ENCODE peak calls at places on chromosomes 7 and 10, in six cellular contexts. B, F, R, G, Z and H are unnamed samples.

GRCh38 chr10:85916999-85917573 is 449.5 kb downstream of the GRID1 start:
- DNase-seq in B (no peak), F (no peak), R (no peak), G (no peak), Z (no peak), H (no peak)

GRCh38 chr7:117834983-117835664 is 38.1 kb downstream of the CTTNBP2 start:
- DNase-seq in B (no peak), F (no peak), R (no peak), G (no peak), Z (no peak), H (no peak)

GRCh38 chr7:75623390-75624133 is 115.2 kb downstream of the HIP1 start:
- DNase-seq in B (no peak), F (peak), R (no peak), G (no peak), Z (no peak), H (no peak)

GRCh38 chr10:80196270-80196949 is 8.9 kb downstream of the ANXA11 start:
- DNase-seq in B (no peak), F (peak), R (no peak), G (peak), Z (peak), H (no peak)

GRCh38 chr10:30996481-30996980 is 35.1 kb downstream of the ZNF438 start:
- DNase-seq in B (no peak), F (no peak), R (no peak), G (no peak), Z (no peak), H (no peak)

GRCh38 chr7:45105588-45106188 is 5.8 kb downstream of the TBRG4 start:
- DNase-seq in B (no peak), F (no peak), R (no peak), G (no peak), Z (no peak), H (no peak)

GRCh38 chr7:47625861-47626444 is 44.0 kb upstream of the TNS3 start:
- DNase-seq in B (no peak), F (no peak), R (no peak), G (no peak), Z (no peak), H (no peak)

GRCh38 chr7:151888079-151888673 is 11.3 kb upstream of the PRKAG2 start:
- DNase-seq in B (no peak), F (no peak), R (no peak), G (no peak), Z (no peak), H (no peak)

GRCh38 chr10:123135415-123136141 is at the start of gene HMX3:
- DNase-seq in B (no peak), F (peak), R (no peak), G (no peak), Z (no peak), H (peak)

GRCh38 chr10:92342801-92343200 is 51.8 kb downstream of the MARCHF5 start:
- DNase-seq in B (no peak), F (peak), R (peak), G (no peak), Z (no peak), H (peak)

GRCh38 chr7:150390206-150390605 is 11.1 kb downstream of the ZNF775 start:
- DNase-seq in B (no peak), F (peak), R (no peak), G (no peak), Z (no peak), H (no peak)

GRCh38 chr7:134943785-134944400 is 42.4 kb upstream of the AGBL3 start:
- DNase-seq in B (no peak), F (peak), R (no peak), G (no peak), Z (peak), H (peak)

GRCh38 chr10:538895-539294 is 150.6 kb downstream of the DIP2C start:
- DNase-seq in B (peak), F (peak), R (no peak), G (peak), Z (no peak), H (peak)

GRCh38 chr10:133399123-133399601 is 5.2 kb downstream of the MTG1 start:
- DNase-seq in B (no peak), F (no peak), R (no peak), G (no peak), Z (no peak), H (no peak)

GRCh38 chr10:4947635-4948596 is 15.3 kb upstream of the AKR1C1 start:
- DNase-seq in B (peak), F (peak), R (peak), G (peak), Z (peak), H (peak)

GRCh38 chr10:119235381-119235780 is 28.0 kb downstream of the GRK5 start:
- DNase-seq in B (no peak), F (no peak), R (no peak), G (no peak), Z (no peak), H (peak)

GRCh38 chr10:121245799-121246198 is 352.4 kb downstream of the FGFR2 start:
- DNase-seq in B (no peak), F (no peak), R (no peak), G (no peak), Z (no peak), H (no peak)

GRCh38 chr7:129438839-129439640 is 4.8 kb downstream of the STRIP2 start:
- DNase-seq in B (peak), F (peak), R (no peak), G (peak), Z (peak), H (peak)

GRCh38 chr7:142904128-142904527 is 18.6 kb upstream of the TRPV6 start:
- DNase-seq in B (no peak), F (no peak), R (no peak), G (no peak), Z (no peak), H (no peak)

GRCh38 chr7:137981668-137982067 is 20.2 kb downstream of the CREB3L2 start:
- DNase-seq in B (no peak), F (no peak), R (no peak), G (no peak), Z (no peak), H (no peak)

GRCh38 chr10:20712766-20713165 is 184.3 kb downstream of the NEBL start:
- DNase-seq in B (no peak), F (no peak), R (no peak), G (no peak), Z (no peak), H (no peak)

GRCh38 chr7:37956791-37957190 is 36.4 kb downstream of the EPDR1 start:
- DNase-seq in B (no peak), F (no peak), R (no peak), G (no peak), Z (no peak), H (no peak)

GRCh38 chr7:101902680-101903504 is 85.5 kb downstream of the CUX1 start:
- DNase-seq in B (no peak), F (no peak), R (no peak), G (no peak), Z (no peak), H (no peak)

GRCh38 chr7:1967512-1968396 is 265.0 kb downstream of the MAD1L1 start:
- DNase-seq in B (no peak), F (no peak), R (no peak), G (no peak), Z (no peak), H (no peak)

GRCh38 chr10:58104419-58104818 is 163.3 kb downstream of the IPMK start:
- DNase-seq in B (no peak), F (peak), R (no peak), G (no peak), Z (no peak), H (no peak)

GRCh38 chr7:84040365-84040764 is 154.2 kb downstream of the SEMA3A start:
- DNase-seq in B (no peak), F (no peak), R (no peak), G (no peak), Z (no peak), H (no peak)

GRCh38 chr7:124909808-124910207 is 19.8 kb downstream of the POT1 start:
- DNase-seq in B (no peak), F (no peak), R (no peak), G (no peak), Z (no peak), H (no peak)

GRCh38 chr10:133484818-133485217 is 31.1 kb downstream of the SCART1 start:
- DNase-seq in B (no peak), F (no peak), R (no peak), G (no peak), Z (no peak), H (no peak)

GRCh38 chr7:41027428-41028115 is 675.3 kb downstream of the INHBA start:
- DNase-seq in B (peak), F (peak), R (peak), G (peak), Z (no peak), H (peak)

GRCh38 chr10:89115876-89116627 is 91.1 kb downstream of the CH25H start:
- DNase-seq in B (no peak), F (peak), R (no peak), G (peak), Z (no peak), H (peak)

GRCh38 chr7:44284881-44285541 is 40.4 kb downstream of the CAMK2B start:
- DNase-seq in B (no peak), F (no peak), R (no peak), G (no peak), Z (no peak), H (no peak)

GRCh38 chr10:97532935-97533671 is 34.4 kb downstream of the UBTD1 start:
- DNase-seq in B (peak), F (peak), R (no peak), G (peak), Z (no peak), H (peak)

GRCh38 chr7:106679153-106679931 is 18.4 kb upstream of the CCDC71L start:
- DNase-seq in B (no peak), F (peak), R (no peak), G (peak), Z (peak), H (peak)

GRCh38 chr7:148727501-148728278 is 29.0 kb downstream of the CUL1 start:
- DNase-seq in B (no peak), F (no peak), R (no peak), G (no peak), Z (no peak), H (no peak)

GRCh38 chr7:112238852-112239610 is 32.5 kb downstream of the ZNF277 start:
- DNase-seq in B (no peak), F (peak), R (no peak), G (peak), Z (no peak), H (peak)

GRCh38 chr7:158811894-158812293 is 17.4 kb downstream of the ESYT2 start:
- DNase-seq in B (no peak), F (peak), R (no peak), G (no peak), Z (peak), H (no peak)

GRCh38 chr7:128963327-128963757 is 25.6 kb downstream of the IRF5 start:
- DNase-seq in B (peak), F (no peak), R (no peak), G (peak), Z (no peak), H (peak)

GRCh38 chr7:92425311-92425947 is 21.9 kb upstream of the GATAD1 start:
- DNase-seq in B (no peak), F (no peak), R (no peak), G (no peak), Z (no peak), H (no peak)
- TF ChIP-seq CTCF in B (no peak), F (no peak), R (no peak), G (peak), Z (no peak), H (no peak)

GRCh38 chr7:23533160-23533559 is 1.4 kb upstream of the TRA2A start:
- DNase-seq in B (no peak), F (peak), R (no peak), G (no peak), Z (no peak), H (no peak)
- TF ChIP-seq CTCF in B (peak), F (no peak), R (no peak), G (no peak), Z (no peak), H (no peak)

DNA sequence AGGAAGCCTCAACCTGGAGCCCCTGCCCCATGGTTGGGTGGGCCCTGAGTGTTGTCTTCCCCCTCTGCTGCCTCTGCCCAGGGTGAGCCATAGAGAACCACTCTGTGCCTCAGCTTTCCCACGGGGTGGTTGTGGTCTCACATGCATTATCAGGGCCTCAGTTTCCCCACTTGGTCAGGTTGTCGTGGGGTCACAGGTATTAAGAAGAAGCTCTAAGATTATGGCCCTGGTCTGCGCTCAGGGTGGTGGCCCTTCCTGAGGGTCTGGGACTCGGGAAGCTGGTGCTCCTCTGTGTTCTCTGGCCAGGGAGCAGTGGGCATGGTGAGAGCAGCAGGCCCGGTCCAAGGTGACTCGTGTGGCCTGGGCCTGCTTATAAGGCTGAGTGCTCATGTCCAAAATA is 17.8 kb downstream of the LRRC27 start:
- DNase-seq in B (no peak), F (no peak), R (no peak), G (no peak), Z (no peak), H (no peak)
- TF ChIP-seq CTCF in B (no peak), F (no peak), R (no peak), G (no peak), Z (no peak), H (no peak)

DNA sequence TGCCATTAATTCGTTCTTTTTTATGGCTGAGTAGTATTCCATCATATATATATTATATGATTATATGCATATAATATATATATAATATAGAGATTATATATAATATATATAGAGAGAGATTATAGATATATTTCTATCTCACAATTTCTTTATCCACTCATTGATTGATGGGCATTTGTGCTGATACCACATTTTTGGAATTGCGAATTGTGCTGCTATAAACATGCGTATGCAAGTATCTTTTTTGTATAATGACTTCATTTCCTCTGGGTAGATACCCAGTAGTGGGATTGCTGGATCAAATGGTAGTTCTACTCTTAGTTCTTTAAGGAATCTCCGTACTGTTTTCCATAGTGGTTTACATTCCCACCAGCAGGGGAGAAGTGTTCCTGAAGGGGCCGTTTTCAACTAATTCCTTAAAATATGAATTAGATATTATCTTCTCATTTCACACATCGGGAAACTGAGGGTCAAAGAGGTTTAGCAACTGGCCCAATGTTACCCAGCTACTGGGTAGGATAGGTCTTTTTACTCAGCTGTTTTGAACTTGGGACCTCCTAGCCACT is 16.5 kb downstream of the NFE2L3 start:
- DNase-seq in B (no peak), F (no peak), R (no peak), G (no peak), Z (no peak), H (no peak)
- TF ChIP-seq CTCF in B (peak), F (no peak), R (no peak), G (peak), Z (no peak), H (no peak)

DNA sequence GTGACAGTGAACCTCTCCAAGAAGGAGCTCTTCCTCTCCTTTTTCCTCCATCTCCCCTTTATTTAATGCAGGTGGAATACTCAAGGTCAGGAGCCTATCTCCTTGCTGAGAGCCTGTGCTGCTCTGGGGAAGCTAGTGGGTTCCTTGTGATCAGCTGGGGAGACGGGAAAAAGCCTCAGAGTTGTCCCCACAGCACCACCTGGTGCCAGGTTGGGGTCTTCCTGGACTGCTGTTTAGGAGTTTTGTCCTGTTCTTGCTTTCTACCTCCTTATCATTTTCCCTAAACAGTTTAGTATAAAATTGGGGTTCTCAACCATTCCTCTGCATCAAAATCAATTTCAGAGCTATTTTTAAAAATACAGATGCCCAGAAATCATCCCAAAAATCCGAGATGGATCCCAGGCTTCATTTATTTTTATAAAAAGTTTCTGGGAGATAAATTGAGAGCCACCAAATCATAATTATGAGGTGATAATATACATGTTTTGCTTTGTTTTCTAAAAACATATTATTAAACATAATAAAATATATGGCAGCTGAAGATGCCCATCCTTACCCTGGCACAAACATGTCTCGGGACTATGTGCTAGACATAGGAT is 44.3 kb downstream of the MACC1 start:
- DNase-seq in B (peak), F (peak), R (no peak), G (peak), Z (peak), H (peak)
- TF ChIP-seq CTCF in B (peak), F (peak), R (peak), G (peak), Z (peak), H (peak)

GRCh38 chr10:103711351-103711994 is 143.9 kb downstream of the SH3PXD2A start:
- DNase-seq in B (no peak), F (no peak), R (no peak), G (no peak), Z (no peak), H (no peak)
- TF ChIP-seq CTCF in B (peak), F (no peak), R (no peak), G (peak), Z (peak), H (peak)

GRCh38 chr10:101710064-101710695 is 15.2 kb upstream of the FBXW4 start:
- DNase-seq in B (no peak), F (no peak), R (no peak), G (no peak), Z (no peak), H (peak)
- TF ChIP-seq CTCF in B (no peak), F (no peak), R (no peak), G (peak), Z (no peak), H (peak)

GRCh38 chr10:109451879-109452278 is 471.4 kb downstream of the XPNPEP1 start:
- DNase-seq in B (no peak), F (no peak), R (no peak), G (no peak), Z (no peak), H (no peak)
- TF ChIP-seq CTCF in B (no peak), F (no peak), R (no peak), G (peak), Z (no peak), H (no peak)

GRCh38 chr10:125638555-125638954 is 44.4 kb downstream of the TEX36 start:
- DNase-seq in B (no peak), F (no peak), R (no peak), G (no peak), Z (no peak), H (no peak)

GRCh38 chr10:125641398-125641797 is 41.6 kb downstream of the TEX36 start:
- DNase-seq in B (no peak), F (peak), R (no peak), G (no peak), Z (no peak), H (no peak)

GRCh38 chr10:125639846-125640245 is 43.1 kb downstream of the TEX36 start:
- DNase-seq in B (no peak), F (peak), R (peak), G (peak), Z (no peak), H (no peak)

GRCh38 chr10:125637496-125637895 is 45.5 kb downstream of the TEX36 start:
- DNase-seq in B (no peak), F (no peak), R (no peak), G (no peak), Z (no peak), H (no peak)

GRCh38 chr10:125640609-125641008 is 42.4 kb downstream of the TEX36 start:
- DNase-seq in B (no peak), F (no peak), R (no peak), G (no peak), Z (no peak), H (no peak)
- TF ChIP-seq CTCF in B (no peak), F (no peak), R (no peak), G (no peak), Z (no peak), H (no peak)